ENCODE peak calls at places on chromosomes 11 and 22, in eight cellular contexts. One of them, this sample, is unnamed.

GRCh38 chr22:31898911-31899310 is 45.4 kb upstream of the YWHAH start:
- DNase-seq in stomach: no peak
- DNase-seq in neuronal stem cell: peak; percentile 23
- DNase-seq in cardiac muscle cell: no peak
- DNase-seq in lower lobe of right lung: no peak
- DNase-seq in brain microvascular endothelial cell: no peak
- DNase-seq in body of pancreas: no peak
- DNase-seq in Caco-2: no peak
- DNase-seq in this sample: no peak

GRCh38 chr11:130146797-130147196 is 12.8 kb upstream of the ST14 start:
- DNase-seq in brain microvascular endothelial cell: no peak
- DNase-seq in neuronal stem cell: no peak
- DNase-seq in cardiac muscle cell: no peak
- DNase-seq in lower lobe of right lung: no peak
- DNase-seq in Caco-2: no peak
- DNase-seq in body of pancreas: peak; percentile 82
- DNase-seq in stomach: no peak
- DNase-seq in this sample: no peak

GRCh38 chr11:30059172-30059815 is 42.5 kb upstream of the KCNA4 start:
- DNase-seq in brain microvascular endothelial cell: no peak
- DNase-seq in neuronal stem cell: no peak
- DNase-seq in Caco-2: no peak
- DNase-seq in body of pancreas: no peak
- DNase-seq in cardiac muscle cell: no peak
- DNase-seq in lower lobe of right lung: no peak
- DNase-seq in stomach: no peak
- DNase-seq in this sample: no peak

GRCh38 chr11:74135516-74135840 is 35.3 kb downstream of the C2CD3 start:
- DNase-seq in body of pancreas: no peak
- DNase-seq in Caco-2: no peak
- DNase-seq in brain microvascular endothelial cell: no peak
- DNase-seq in neuronal stem cell: no peak
- DNase-seq in stomach: no peak
- DNase-seq in cardiac muscle cell: no peak
- DNase-seq in lower lobe of right lung: no peak
- DNase-seq in this sample: no peak

GRCh38 chr11:12044799-12045198 is 36.4 kb upstream of the DKK3 start:
- DNase-seq in body of pancreas: no peak
- DNase-seq in Caco-2: no peak
- DNase-seq in stomach: no peak
- DNase-seq in brain microvascular endothelial cell: no peak
- DNase-seq in lower lobe of right lung: no peak
- DNase-seq in neuronal stem cell: no peak
- DNase-seq in cardiac muscle cell: no peak
- DNase-seq in this sample: no peak

GRCh38 chr11:126949066-126949945 is 51.3 kb downstream of the KIRREL3 start:
- DNase-seq in lower lobe of right lung: no peak
- DNase-seq in neuronal stem cell: no peak
- DNase-seq in brain microvascular endothelial cell: peak; percentile 34
- DNase-seq in body of pancreas: no peak
- DNase-seq in stomach: no peak
- DNase-seq in Caco-2: no peak
- DNase-seq in cardiac muscle cell: no peak
- DNase-seq in this sample: peak; percentile 23

GRCh38 chr11:86459002-86459385 is 84.3 kb downstream of the CCDC81 start:
- DNase-seq in neuronal stem cell: no peak
- DNase-seq in brain microvascular endothelial cell: no peak
- DNase-seq in lower lobe of right lung: no peak
- DNase-seq in stomach: no peak
- DNase-seq in cardiac muscle cell: no peak
- DNase-seq in body of pancreas: no peak
- DNase-seq in Caco-2: no peak
- DNase-seq in this sample: no peak

GRCh38 chr11:112639469-112639868 is 321.8 kb upstream of the NCAM1 start:
- DNase-seq in brain microvascular endothelial cell: no peak
- DNase-seq in Caco-2: no peak
- DNase-seq in cardiac muscle cell: no peak
- DNase-seq in body of pancreas: no peak
- DNase-seq in neuronal stem cell: no peak
- DNase-seq in lower lobe of right lung: no peak
- DNase-seq in stomach: no peak
- DNase-seq in this sample: no peak

GRCh38 chr11:112965601-112966125 is 4.4 kb downstream of the NCAM1 start:
- DNase-seq in Caco-2: no peak
- DNase-seq in lower lobe of right lung: no peak
- DNase-seq in cardiac muscle cell: peak; percentile 21
- DNase-seq in brain microvascular endothelial cell: no peak
- DNase-seq in neuronal stem cell: no peak
- DNase-seq in stomach: no peak
- DNase-seq in body of pancreas: no peak
- DNase-seq in this sample: no peak

GRCh38 chr22:46062971-46063631 is 86.1 kb upstream of the WNT7B start:
- DNase-seq in stomach: peak; percentile 19
- DNase-seq in cardiac muscle cell: no peak
- DNase-seq in Caco-2: no peak
- DNase-seq in lower lobe of right lung: peak; percentile 24
- DNase-seq in body of pancreas: peak; percentile 20
- DNase-seq in brain microvascular endothelial cell: no peak
- DNase-seq in neuronal stem cell: no peak
- DNase-seq in this sample: no peak

GRCh38 chr11:43493431-43493830 is 134.7 kb downstream of the TTC17 start:
- DNase-seq in cardiac muscle cell: no peak
- DNase-seq in stomach: no peak
- DNase-seq in neuronal stem cell: no peak
- DNase-seq in lower lobe of right lung: no peak
- DNase-seq in body of pancreas: no peak
- DNase-seq in Caco-2: no peak
- DNase-seq in brain microvascular endothelial cell: no peak
- DNase-seq in this sample: no peak

DNA sequence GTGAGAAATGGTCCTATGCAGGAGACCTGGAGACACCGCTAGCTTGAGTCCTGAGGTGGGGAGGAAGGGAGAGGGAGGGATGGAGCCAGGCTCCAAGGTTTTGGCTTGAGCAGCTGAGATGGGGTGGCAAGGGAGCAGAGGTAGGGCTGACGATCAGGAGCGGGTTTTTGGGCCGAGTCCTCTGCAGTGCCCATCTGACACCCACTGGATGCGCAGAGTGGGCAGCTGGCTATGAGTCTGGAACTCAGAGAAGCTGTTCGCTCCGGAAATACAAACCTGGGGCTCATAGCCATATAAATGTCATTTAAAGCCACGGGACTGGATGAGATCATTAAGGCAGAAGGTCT is 450 bp upstream of the MAFF start:
- DNase-seq in brain microvascular endothelial cell: no peak
- DNase-seq in cardiac muscle cell: no peak
- DNase-seq in lower lobe of right lung: no peak
- DNase-seq in neuronal stem cell: no peak
- DNase-seq in body of pancreas: no peak
- DNase-seq in Caco-2: no peak
- DNase-seq in stomach: no peak
- DNase-seq in this sample: no peak
- H3K4me3 ChIP-seq in brain microvascular endothelial cell: peak overlapping the region; percentile 48
- H3K4me3 ChIP-seq in cardiac muscle cell: peak overlapping the region; percentile 57
- H3K4me3 ChIP-seq in lower lobe of right lung: peak overlapping the region; percentile 81
- H3K4me3 ChIP-seq in neuronal stem cell: peak overlapping the region; percentile 50
- H3K4me3 ChIP-seq in body of pancreas: no peak overlapping the region
- H3K4me3 ChIP-seq in Caco-2: peak overlapping the region; percentile 23
- H3K4me3 ChIP-seq in stomach: peak overlapping the region; percentile 69
- H3K4me3 ChIP-seq in this sample: peak overlapping the region; percentile 97

GRCh38 chr22:19136915-19137314 is 5.8 kb downstream of the TSSK2 start:
- DNase-seq in lower lobe of right lung: no peak
- DNase-seq in stomach: no peak
- DNase-seq in Caco-2: no peak
- DNase-seq in cardiac muscle cell: no peak
- DNase-seq in neuronal stem cell: no peak
- DNase-seq in brain microvascular endothelial cell: no peak
- DNase-seq in body of pancreas: no peak
- DNase-seq in this sample: no peak

GRCh38 chr22:19134176-19134831 is 3.2 kb downstream of the TSSK2 start:
- DNase-seq in lower lobe of right lung: no peak
- DNase-seq in neuronal stem cell: no peak
- DNase-seq in body of pancreas: no peak
- DNase-seq in Caco-2: no peak
- DNase-seq in brain microvascular endothelial cell: no peak
- DNase-seq in stomach: no peak
- DNase-seq in cardiac muscle cell: no peak
- DNase-seq in this sample: no peak

GRCh38 chr22:19132693-19133400 is 1.7 kb downstream of the TSSK2 start:
- DNase-seq in neuronal stem cell: no peak
- DNase-seq in brain microvascular endothelial cell: no peak
- DNase-seq in cardiac muscle cell: no peak
- DNase-seq in Caco-2: no peak
- DNase-seq in lower lobe of right lung: no peak
- DNase-seq in body of pancreas: no peak
- DNase-seq in stomach: no peak
- DNase-seq in this sample: no peak

GRCh38 chr22:19133561-19133960 is 2.5 kb downstream of the TSSK2 start:
- DNase-seq in lower lobe of right lung: no peak
- DNase-seq in body of pancreas: no peak
- DNase-seq in Caco-2: no peak
- DNase-seq in cardiac muscle cell: no peak
- DNase-seq in brain microvascular endothelial cell: no peak
- DNase-seq in stomach: no peak
- DNase-seq in neuronal stem cell: no peak
- DNase-seq in this sample: no peak

GRCh38 chr22:19134874-19135273 is 3.8 kb downstream of the TSSK2 start:
- DNase-seq in Caco-2: no peak
- DNase-seq in brain microvascular endothelial cell: no peak
- DNase-seq in cardiac muscle cell: no peak
- DNase-seq in lower lobe of right lung: no peak
- DNase-seq in body of pancreas: no peak
- DNase-seq in stomach: no peak
- DNase-seq in neuronal stem cell: no peak
- DNase-seq in this sample: no peak
- H3K36me3 ChIP-seq in Caco-2: peaks cover 2% of the 10 kb centered on the region
- H3K36me3 ChIP-seq in brain microvascular endothelial cell: peaks cover 67% of the 10 kb centered on the region
- H3K36me3 ChIP-seq in cardiac muscle cell: peaks cover 13% of the 10 kb centered on the region
- H3K36me3 ChIP-seq in lower lobe of right lung: peaks cover 73% of the 10 kb centered on the region
- H3K36me3 ChIP-seq in body of pancreas: no peaks in the 10 kb centered on the region
- H3K36me3 ChIP-seq in stomach: peaks cover 91% of the 10 kb centered on the region
- H3K36me3 ChIP-seq in neuronal stem cell: peaks cover 65% of the 10 kb centered on the region
- H3K36me3 ChIP-seq in this sample: peaks cover 20% of the 10 kb centered on the region

GRCh38 chr11:59171508-59172322 is at the start of gene DTX4:
- DNase-seq in stomach: peak; percentile 96
- DNase-seq in body of pancreas: peak; percentile 98
- DNase-seq in neuronal stem cell: peak; percentile 93
- DNase-seq in lower lobe of right lung: peak; percentile 97
- DNase-seq in cardiac muscle cell: peak; percentile 94
- DNase-seq in Caco-2: peak; percentile 95
- DNase-seq in brain microvascular endothelial cell: peak; percentile 88
- DNase-seq in this sample: peak; percentile 92
- H3K27me3 ChIP-seq in stomach: no peaks in the 10 kb centered on the region
- H3K27me3 ChIP-seq in body of pancreas: no peaks in the 10 kb centered on the region
- H3K27me3 ChIP-seq in neuronal stem cell: no peaks in the 10 kb centered on the region
- H3K27me3 ChIP-seq in lower lobe of right lung: no peaks in the 10 kb centered on the region
- H3K27me3 ChIP-seq in cardiac muscle cell: peaks cover 32% of the 10 kb centered on the region
- H3K27me3 ChIP-seq in Caco-2: no peaks in the 10 kb centered on the region
- H3K27me3 ChIP-seq in brain microvascular endothelial cell: peaks cover 10% of the 10 kb centered on the region
- H3K27me3 ChIP-seq in this sample: no peaks in the 10 kb centered on the region

DNA sequence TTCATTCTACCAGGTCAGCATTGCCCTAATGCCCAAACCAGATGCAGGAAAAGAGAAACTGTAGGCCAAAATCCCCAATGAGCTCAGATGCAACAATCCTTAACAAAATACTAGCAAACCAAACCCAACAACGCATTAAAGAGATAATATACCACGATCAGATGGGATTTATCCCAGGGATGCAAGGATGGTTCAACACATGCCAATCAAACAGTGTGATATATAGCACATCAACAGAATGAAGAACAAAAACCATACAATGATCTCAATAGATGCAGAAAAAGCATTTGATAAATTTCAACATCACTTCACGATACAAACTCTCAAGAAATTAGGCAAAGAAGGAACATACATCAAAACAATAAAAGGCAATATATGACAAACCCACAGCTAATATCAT is 45.0 kb downstream of the IMMP1L start:
- DNase-seq in brain microvascular endothelial cell: no peak
- DNase-seq in Caco-2: no peak
- DNase-seq in lower lobe of right lung: no peak
- DNase-seq in stomach: no peak
- DNase-seq in neuronal stem cell: no peak
- DNase-seq in cardiac muscle cell: no peak
- DNase-seq in body of pancreas: no peak
- DNase-seq in this sample: no peak
- H3K4me3 ChIP-seq in brain microvascular endothelial cell: no peak overlapping the region
- H3K4me3 ChIP-seq in Caco-2: no peak overlapping the region
- H3K4me3 ChIP-seq in lower lobe of right lung: no peak overlapping the region
- H3K4me3 ChIP-seq in stomach: no peak overlapping the region
- H3K4me3 ChIP-seq in neuronal stem cell: no peak overlapping the region
- H3K4me3 ChIP-seq in cardiac muscle cell: no peak overlapping the region
- H3K4me3 ChIP-seq in body of pancreas: no peak overlapping the region
- H3K4me3 ChIP-seq in this sample: no peak overlapping the region